ENCODE peak calls at places on chromosomes 3 and 15, in seven cellular contexts. L is ovary, D is foreskin keratinocyte, S is tibial nerve, Y is GM13976, I is prostate gland, U is Calu3. E is an unnamed sample.

GRCh38 chr3:188404124-188404523 is 250.2 kb downstream of the LPP start:
- DNase-seq in L (no peak), D (no peak), S (no peak), Y (no peak), I (no peak), U (no peak), E (no peak)

GRCh38 chr3:53078656-53079055 is 32.8 kb upstream of the SFMBT1 start:
- DNase-seq in L (no peak), D (no peak), S (no peak), Y (no peak), I (no peak), U (no peak), E (no peak)

GRCh38 chr15:29570931-29571727 is 251.1 kb downstream of the TJP1 start:
- DNase-seq in L (no peak), D (peak), S (no peak), Y (peak), I (no peak), U (peak), E (no peak)

GRCh38 chr15:29942548-29942947 is 120.3 kb upstream of the TJP1 start:
- DNase-seq in L (no peak), D (no peak), S (no peak), Y (no peak), I (no peak), U (no peak), E (no peak)

GRCh38 chr3:43707998-43708397 is 17.3 kb downstream of the ABHD5 start:
- DNase-seq in L (no peak), D (peak), S (no peak), Y (no peak), I (no peak), U (peak), E (no peak)

GRCh38 chr15:33007295-33007855 is 187.1 kb downstream of the FMN1 start:
- DNase-seq in L (no peak), D (no peak), S (no peak), Y (no peak), I (no peak), U (no peak), E (no peak)

GRCh38 chr15:101614001-101614585 is 38.1 kb downstream of the TM2D3 start:
- DNase-seq in L (no peak), D (no peak), S (no peak), Y (peak), I (no peak), U (no peak), E (no peak)

GRCh38 chr3:9908286-9908685 is 5.6 kb downstream of the IL17RE start:
- DNase-seq in L (no peak), D (no peak), S (no peak), Y (no peak), I (no peak), U (no peak), E (no peak)

GRCh38 chr15:77612958-77613601 is 19.6 kb downstream of the LINGO1 start:
- DNase-seq in L (no peak), D (no peak), S (no peak), Y (no peak), I (no peak), U (no peak), E (no peak)

GRCh38 chr15:72535911-72536310 is 61.8 kb downstream of the ARIH1 start:
- DNase-seq in L (no peak), D (no peak), S (no peak), Y (no peak), I (no peak), U (no peak), E (no peak)

GRCh38 chr3:131704084-131704483 is 201.3 kb upstream of the MRPL3 start:
- DNase-seq in L (no peak), D (no peak), S (no peak), Y (no peak), I (no peak), U (no peak), E (no peak)

GRCh38 chr3:46368569-46368968 is 2.2 kb upstream of the CCR5 start:
- DNase-seq in L (no peak), D (no peak), S (no peak), Y (peak), I (no peak), U (peak), E (no peak)

GRCh38 chr3:167854846-167855245 is 119.3 kb downstream of the SERPINI1 start:
- DNase-seq in L (no peak), D (no peak), S (no peak), Y (no peak), I (no peak), U (no peak), E (no peak)

GRCh38 chr15:59562787-59563186 is 48.8 kb upstream of the GCNT3 start:
- DNase-seq in L (no peak), D (no peak), S (no peak), Y (no peak), I (no peak), U (no peak), E (no peak)
- TF ChIP-seq CTCF in L (no peak), D (peak), S (no peak), Y (no peak), I (peak), U (no peak), E (peak)

GRCh38 chr15:99385865-99386264 is 134.6 kb downstream of the LRRC28 start:
- DNase-seq in L (peak), D (no peak), S (peak), Y (no peak), I (peak), U (no peak), E (no peak)
- TF ChIP-seq CTCF in L (no peak), D (no peak), S (no peak), Y (no peak), I (no peak), U (no peak), E (peak)

GRCh38 chr3:163622384-163622783 is 1455.9 kb downstream of the SI start:
- DNase-seq in L (no peak), D (no peak), S (no peak), Y (no peak), I (no peak), U (no peak), E (no peak)
- TF ChIP-seq CTCF in L (no peak), D (no peak), S (no peak), Y (no peak), I (no peak), U (no peak), E (peak)

GRCh38 chr15:50686468-50687301 is at the start of gene TRPM7:
- DNase-seq in L (peak), D (peak), S (peak), Y (peak), I (peak), U (peak), E (peak)
- TF ChIP-seq CTCF in L (no peak), D (peak), S (peak), Y (no peak), I (no peak), U (no peak), E (peak)

GRCh38 chr3:69719292-69719691 is 20.0 kb upstream of the MITF start:
- DNase-seq in L (no peak), D (no peak), S (no peak), Y (no peak), I (no peak), U (no peak), E (no peak)

GRCh38 chr3:69718832-69719231 is 20.4 kb upstream of the MITF start:
- DNase-seq in L (no peak), D (no peak), S (no peak), Y (no peak), I (no peak), U (no peak), E (no peak)

GRCh38 chr3:69712933-69713332 is 26.3 kb upstream of the MITF start:
- DNase-seq in L (no peak), D (no peak), S (no peak), Y (no peak), I (no peak), U (no peak), E (no peak)

GRCh38 chr3:69715204-69715603 is 24.1 kb upstream of the MITF start:
- DNase-seq in L (no peak), D (no peak), S (no peak), Y (no peak), I (no peak), U (no peak), E (no peak)

GRCh38 chr3:69716119-69716518 is 23.1 kb upstream of the MITF start:
- DNase-seq in L (no peak), D (no peak), S (no peak), Y (no peak), I (no peak), U (no peak), E (no peak)
- TF ChIP-seq CTCF in L (no peak), D (no peak), S (no peak), Y (no peak), I (no peak), U (no peak), E (no peak)

GRCh38 chr3:64928683-64929082 is 240.9 kb upstream of the ADAMTS9 start:
- DNase-seq in L (no peak), D (no peak), S (no peak), Y (no peak), I (no peak), U (no peak), E (no peak)
- TF ChIP-seq CTCF in L (no peak), D (no peak), S (no peak), Y (no peak), I (no peak), U (no peak), E (no peak)

GRCh38 chr3:29140706-29141105 is 140.2 kb upstream of the RBMS3 start:
- DNase-seq in L (no peak), D (no peak), S (no peak), Y (no peak), I (no peak), U (no peak), E (no peak)

GRCh38 chr3:29141912-29142262 is 139.0 kb upstream of the RBMS3 start:
- DNase-seq in L (no peak), D (no peak), S (no peak), Y (no peak), I (no peak), U (no peak), E (no peak)

GRCh38 chr3:29138171-29138570 is 142.7 kb upstream of the RBMS3 start:
- DNase-seq in L (no peak), D (no peak), S (no peak), Y (no peak), I (no peak), U (no peak), E (no peak)

GRCh38 chr3:29141197-29141911 is 139.5 kb upstream of the RBMS3 start:
- DNase-seq in L (no peak), D (no peak), S (no peak), Y (no peak), I (no peak), U (no peak), E (no peak)

DNA sequence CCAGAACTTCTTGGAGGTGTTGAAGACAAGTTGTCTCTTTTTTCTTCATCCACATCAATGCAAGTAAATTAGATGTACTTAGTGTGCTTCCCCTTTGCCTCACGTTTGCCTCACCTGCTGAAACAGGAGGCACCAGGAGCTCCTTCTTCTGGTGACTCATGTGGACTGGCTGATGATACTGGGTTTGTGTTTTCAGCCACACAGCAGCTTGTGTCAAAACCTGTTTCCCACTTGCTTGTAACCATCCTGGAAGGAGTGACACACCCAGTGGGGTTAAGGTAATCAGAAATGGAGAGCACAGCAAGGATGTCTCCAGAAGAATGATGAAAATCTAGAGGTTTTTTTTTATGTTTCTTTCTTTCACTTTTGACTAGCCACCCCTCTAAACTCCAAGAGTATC is 143.3 kb upstream of the RBMS3 start:
- DNase-seq in L (no peak), D (peak), S (no peak), Y (no peak), I (no peak), U (peak), E (no peak)
- TF ChIP-seq CTCF in L (no peak), D (peak), S (no peak), Y (no peak), I (no peak), U (no peak), E (no peak)

GRCh38 chr15:90716976-90717821 is at the start of gene BLM:
- DNase-seq in L (peak), D (peak), S (peak), Y (peak), I (peak), U (peak), E (peak)
- TF ChIP-seq CTCF in L (peak), D (peak), S (peak), Y (no peak), I (peak), U (peak), E (peak)

DNA sequence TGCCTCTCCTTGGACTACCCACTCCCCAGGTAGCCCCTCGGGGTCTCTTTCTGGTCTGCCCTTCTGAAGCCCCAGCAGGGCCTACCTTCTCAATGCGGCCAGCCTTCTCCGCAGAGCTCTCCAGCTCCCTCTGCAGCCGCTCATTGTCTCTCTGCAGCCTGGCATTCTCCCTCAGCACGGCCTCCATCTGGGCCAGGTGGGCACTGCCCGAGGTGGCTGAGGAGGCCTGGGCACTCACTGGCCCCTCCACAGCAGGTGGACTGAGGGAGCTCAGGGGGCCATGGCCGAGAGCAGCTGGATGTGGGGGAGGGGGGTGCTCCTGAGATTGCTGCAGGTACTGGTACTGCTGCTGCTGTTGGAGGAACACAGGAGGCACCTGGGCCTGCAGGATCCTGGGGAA is 6.8 kb downstream of the AMOTL2 start:
- DNase-seq in L (no peak), D (no peak), S (no peak), Y (no peak), I (no peak), U (no peak), E (peak)
- TF ChIP-seq CTCF in L (no peak), D (no peak), S (no peak), Y (no peak), I (no peak), U (peak), E (peak)

DNA sequence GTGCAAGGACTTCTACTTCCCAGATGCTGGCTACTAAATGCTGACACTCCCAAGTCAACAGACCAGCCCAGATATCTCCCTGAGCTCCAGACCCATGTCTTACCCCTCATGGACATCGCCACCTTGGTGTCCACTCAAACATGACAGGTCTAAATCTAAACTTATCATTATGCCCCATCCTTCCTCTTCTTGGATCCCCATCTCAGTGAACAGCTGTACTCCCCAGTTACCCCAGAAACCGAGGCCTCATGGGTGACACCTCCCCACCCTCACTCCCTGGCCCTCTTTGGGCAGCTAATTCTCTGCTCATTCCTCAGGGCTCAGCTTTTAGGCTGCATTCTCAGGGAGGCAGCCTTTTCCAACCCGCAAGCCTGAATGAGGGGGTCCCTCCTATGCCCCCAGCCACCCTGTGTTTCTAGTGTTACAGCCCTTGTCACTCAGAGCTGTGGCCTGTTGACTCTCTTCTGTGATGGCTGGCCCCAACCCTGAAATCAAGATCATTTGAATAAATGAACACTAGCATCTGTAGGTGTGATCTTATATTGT is 5.4 kb downstream of the EHD4 start:
- DNase-seq in L (no peak), D (no peak), S (no peak), Y (no peak), I (no peak), U (no peak), E (no peak)
- TF ChIP-seq CTCF in L (no peak), D (no peak), S (no peak), Y (no peak), I (no peak), U (no peak), E (no peak)